ENCODE peak calls at places on chromosomes 11 and 22, in seven cellular contexts. One of them, this sample, is unnamed.

GRCh38 chr22:48477031-48477721 is 1350.5 kb downstream of the BRD1 start:
- DNase-seq in adrenal gland: peak
- DNase-seq in skeletal muscle cell: no peak
- DNase-seq in mammary epithelial cell: no peak
- DNase-seq in body of pancreas: peak
- DNase-seq in DND-41: no peak
- DNase-seq in transverse colon: no peak
- DNase-seq in this sample: no peak

GRCh38 chr11:60315866-60316265 is 11.2 kb upstream of the MS4A6E start:
- DNase-seq in skeletal muscle cell: no peak
- DNase-seq in transverse colon: no peak
- DNase-seq in mammary epithelial cell: no peak
- DNase-seq in DND-41: no peak
- DNase-seq in body of pancreas: no peak
- DNase-seq in adrenal gland: no peak
- DNase-seq in this sample: no peak

GRCh38 chr11:28984216-28984615 is 876.0 kb downstream of the METTL15 start:
- DNase-seq in DND-41: no peak
- DNase-seq in body of pancreas: no peak
- DNase-seq in transverse colon: no peak
- DNase-seq in adrenal gland: no peak
- DNase-seq in mammary epithelial cell: no peak
- DNase-seq in skeletal muscle cell: no peak
- DNase-seq in this sample: no peak

GRCh38 chr11:103433976-103434375 is 324.8 kb downstream of the DYNC2H1 start:
- DNase-seq in mammary epithelial cell: no peak
- DNase-seq in body of pancreas: no peak
- DNase-seq in adrenal gland: no peak
- DNase-seq in DND-41: no peak
- DNase-seq in transverse colon: no peak
- DNase-seq in skeletal muscle cell: no peak
- DNase-seq in this sample: no peak

GRCh38 chr11:129593098-129593497 is 217.4 kb downstream of the BARX2 start:
- DNase-seq in body of pancreas: peak
- DNase-seq in mammary epithelial cell: peak
- DNase-seq in adrenal gland: no peak
- DNase-seq in skeletal muscle cell: no peak
- DNase-seq in DND-41: no peak
- DNase-seq in transverse colon: no peak
- DNase-seq in this sample: no peak

GRCh38 chr11:41943671-41944070 is 484.2 kb upstream of the LRRC4C start:
- DNase-seq in adrenal gland: no peak
- DNase-seq in mammary epithelial cell: peak
- DNase-seq in body of pancreas: no peak
- DNase-seq in skeletal muscle cell: no peak
- DNase-seq in DND-41: no peak
- DNase-seq in transverse colon: no peak
- DNase-seq in this sample: no peak

GRCh38 chr11:81802591-81802990 is 931.1 kb downstream of the FAM181B start:
- DNase-seq in transverse colon: no peak
- DNase-seq in mammary epithelial cell: no peak
- DNase-seq in skeletal muscle cell: no peak
- DNase-seq in adrenal gland: no peak
- DNase-seq in DND-41: no peak
- DNase-seq in body of pancreas: no peak
- DNase-seq in this sample: no peak

GRCh38 chr11:86722041-86722440 is 49.6 kb upstream of the ME3 start:
- DNase-seq in skeletal muscle cell: no peak
- DNase-seq in mammary epithelial cell: peak
- DNase-seq in body of pancreas: no peak
- DNase-seq in transverse colon: no peak
- DNase-seq in adrenal gland: no peak
- DNase-seq in DND-41: no peak
- DNase-seq in this sample: no peak

GRCh38 chr11:3153291-3153861 is 11.7 kb downstream of the OSBPL5 start:
- DNase-seq in body of pancreas: peak
- DNase-seq in mammary epithelial cell: no peak
- DNase-seq in skeletal muscle cell: peak
- DNase-seq in adrenal gland: peak
- DNase-seq in DND-41: no peak
- DNase-seq in transverse colon: peak
- DNase-seq in this sample: no peak

DNA sequence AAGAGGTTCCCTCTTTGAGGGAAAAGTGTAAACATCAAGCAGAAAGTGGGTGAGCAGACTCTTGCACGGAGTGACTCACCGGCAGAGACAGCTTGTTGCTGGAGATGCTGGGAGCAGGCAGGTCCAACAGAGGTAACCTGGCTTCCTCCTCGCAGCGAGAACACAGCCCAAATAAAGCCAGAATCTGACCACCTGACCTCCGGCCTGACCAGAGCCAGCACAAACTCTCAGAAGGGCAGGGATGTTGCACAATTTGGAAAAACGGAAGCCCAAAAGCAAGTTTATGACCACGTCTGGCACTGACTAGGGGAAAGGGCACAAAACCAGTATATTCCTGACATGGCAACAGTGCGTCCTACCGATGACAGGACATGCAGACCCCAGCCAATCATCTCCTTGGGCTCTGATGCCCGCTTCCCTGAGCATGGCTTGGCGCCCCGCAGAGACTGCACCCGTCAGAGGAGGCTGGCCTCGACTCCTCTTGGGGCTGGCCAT is 5.4 kb downstream of the SMCO4 start:
- DNase-seq in adrenal gland: peak
- DNase-seq in DND-41: no peak
- DNase-seq in body of pancreas: peak
- DNase-seq in transverse colon: no peak
- DNase-seq in skeletal muscle cell: no peak
- DNase-seq in mammary epithelial cell: peak
- DNase-seq in this sample: no peak
- H3K4me3 ChIP-seq in adrenal gland: no peak
- H3K4me3 ChIP-seq in DND-41: no peak
- H3K4me3 ChIP-seq in body of pancreas: no peak
- H3K4me3 ChIP-seq in transverse colon: no peak
- H3K4me3 ChIP-seq in skeletal muscle cell: no peak
- H3K4me3 ChIP-seq in mammary epithelial cell: no peak
- H3K4me3 ChIP-seq in this sample: no peak

GRCh38 chr11:1485504-1485885 is 1.1 kb downstream of the MOB2 start:
- DNase-seq in mammary epithelial cell: no peak
- DNase-seq in skeletal muscle cell: no peak
- DNase-seq in DND-41: no peak
- DNase-seq in body of pancreas: no peak
- DNase-seq in transverse colon: no peak
- DNase-seq in adrenal gland: no peak
- DNase-seq in this sample: no peak

GRCh38 chr11:1487091-1487850 is 692 bp upstream of the MOB2 start:
- DNase-seq in DND-41: no peak
- DNase-seq in transverse colon: no peak
- DNase-seq in body of pancreas: no peak
- DNase-seq in mammary epithelial cell: no peak
- DNase-seq in skeletal muscle cell: no peak
- DNase-seq in adrenal gland: no peak
- DNase-seq in this sample: no peak

GRCh38 chr11:1487851-1488574 is 1.4 kb upstream of the MOB2 start:
- DNase-seq in body of pancreas: no peak
- DNase-seq in DND-41: no peak
- DNase-seq in skeletal muscle cell: no peak
- DNase-seq in adrenal gland: no peak
- DNase-seq in transverse colon: no peak
- DNase-seq in mammary epithelial cell: no peak
- DNase-seq in this sample: no peak

GRCh38 chr11:1484716-1485503 is 1.7 kb downstream of the MOB2 start:
- DNase-seq in DND-41: no peak
- DNase-seq in adrenal gland: no peak
- DNase-seq in body of pancreas: no peak
- DNase-seq in transverse colon: no peak
- DNase-seq in skeletal muscle cell: no peak
- DNase-seq in mammary epithelial cell: no peak
- DNase-seq in this sample: no peak

GRCh38 chr11:1486054-1486825 is at the start of gene MOB2:
- DNase-seq in body of pancreas: peak
- DNase-seq in skeletal muscle cell: no peak
- DNase-seq in transverse colon: peak
- DNase-seq in DND-41: no peak
- DNase-seq in mammary epithelial cell: no peak
- DNase-seq in adrenal gland: no peak
- DNase-seq in this sample: no peak
- H3K4me3 ChIP-seq in body of pancreas: no peak
- H3K4me3 ChIP-seq in skeletal muscle cell: no peak
- H3K4me3 ChIP-seq in transverse colon: peak
- H3K4me3 ChIP-seq in DND-41: no peak
- H3K4me3 ChIP-seq in mammary epithelial cell: no peak
- H3K4me3 ChIP-seq in adrenal gland: no peak
- H3K4me3 ChIP-seq in this sample: no peak

DNA sequence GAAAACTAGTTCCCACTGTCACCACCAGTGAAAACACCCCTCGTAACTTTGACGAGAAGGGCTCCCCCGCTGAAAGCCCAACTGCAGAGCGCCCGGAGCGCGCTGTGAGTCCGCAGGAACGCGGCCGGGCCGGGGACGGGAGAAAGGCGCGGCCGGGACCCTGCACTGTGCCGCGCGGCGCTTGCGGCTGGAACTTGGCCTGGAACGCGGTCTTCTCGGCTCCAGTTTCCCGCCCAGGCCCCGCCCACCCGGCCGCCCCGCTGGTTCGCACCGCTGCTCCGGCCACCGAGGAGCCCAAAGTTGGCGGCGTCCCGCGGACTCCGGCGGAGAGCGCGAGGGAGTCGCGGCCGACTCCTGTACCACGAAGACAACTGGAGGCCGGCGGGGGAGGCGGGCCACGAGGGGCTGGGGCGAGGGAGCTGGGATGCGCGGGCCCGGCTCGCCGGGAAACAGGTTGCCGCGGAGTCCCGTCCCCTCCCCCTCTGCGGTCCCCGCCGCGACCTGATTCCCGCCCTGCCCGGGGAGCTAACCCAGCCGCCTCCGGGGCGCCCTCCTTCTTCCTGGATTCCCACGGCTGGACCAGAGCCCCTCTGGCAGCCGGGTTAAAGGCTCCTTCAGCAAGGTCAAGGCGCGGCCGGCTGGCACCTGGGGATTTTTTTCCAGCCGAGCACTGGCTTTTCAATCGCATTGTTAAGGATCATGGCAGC is 3.4 kb downstream of the TENM4 start:
- DNase-seq in DND-41: no peak
- DNase-seq in transverse colon: peak
- DNase-seq in adrenal gland: peak
- DNase-seq in body of pancreas: peak
- DNase-seq in mammary epithelial cell: peak
- DNase-seq in skeletal muscle cell: no peak
- DNase-seq in this sample: no peak
- H3K4me3 ChIP-seq in DND-41: no peak
- H3K4me3 ChIP-seq in transverse colon: peak
- H3K4me3 ChIP-seq in adrenal gland: peak
- H3K4me3 ChIP-seq in body of pancreas: peak
- H3K4me3 ChIP-seq in mammary epithelial cell: peak
- H3K4me3 ChIP-seq in skeletal muscle cell: peak
- H3K4me3 ChIP-seq in this sample: no peak

DNA sequence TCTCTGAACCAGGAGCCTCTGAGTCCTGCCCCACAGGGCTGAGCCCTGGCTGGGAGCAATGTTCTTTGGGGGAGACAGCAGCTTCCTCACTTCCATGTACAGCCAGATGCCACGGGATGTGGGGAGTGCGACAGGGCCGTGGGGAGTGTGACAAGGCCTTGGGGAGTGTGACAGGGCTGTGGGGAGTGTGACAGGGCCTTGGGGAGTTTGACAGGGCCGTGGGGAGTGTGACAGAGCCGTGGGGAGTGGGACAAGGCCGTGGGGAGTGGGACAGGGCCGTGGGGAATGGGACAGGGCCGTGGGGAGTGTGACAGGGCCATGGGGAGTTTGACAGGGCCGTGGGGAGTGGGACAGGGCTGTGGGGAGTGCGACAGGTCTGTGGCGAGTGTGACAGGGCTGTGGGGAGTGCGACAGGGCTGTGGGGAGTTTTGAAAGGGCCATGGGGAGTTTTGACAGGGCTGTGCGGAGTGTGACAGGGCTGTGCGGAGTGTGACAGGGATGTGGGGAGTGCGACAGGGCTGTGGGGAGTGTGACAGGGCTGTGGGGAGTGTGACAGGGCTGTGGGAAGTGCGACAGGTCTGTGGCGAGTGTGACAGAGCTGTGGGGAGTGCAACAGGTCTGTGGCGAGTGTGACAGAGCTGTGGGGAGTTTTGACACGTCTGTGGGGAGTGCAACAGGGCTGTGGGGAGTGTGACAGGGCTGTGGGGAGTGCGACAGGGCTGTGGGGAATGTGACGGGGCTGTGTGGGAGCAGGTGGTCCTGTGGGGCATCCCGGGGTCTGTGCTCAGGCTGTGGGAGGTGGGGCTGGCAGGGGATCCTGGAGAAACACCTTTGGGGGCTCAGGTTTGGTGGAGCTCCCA is 6.6 kb upstream of the KRTAP5-6 start:
- DNase-seq in skeletal muscle cell: no peak
- DNase-seq in mammary epithelial cell: no peak
- DNase-seq in adrenal gland: no peak
- DNase-seq in transverse colon: no peak
- DNase-seq in body of pancreas: no peak
- DNase-seq in DND-41: no peak
- DNase-seq in this sample: no peak
- H3K4me3 ChIP-seq in skeletal muscle cell: no peak
- H3K4me3 ChIP-seq in mammary epithelial cell: no peak
- H3K4me3 ChIP-seq in adrenal gland: no peak
- H3K4me3 ChIP-seq in transverse colon: no peak
- H3K4me3 ChIP-seq in body of pancreas: no peak
- H3K4me3 ChIP-seq in DND-41: no peak
- H3K4me3 ChIP-seq in this sample: no peak

GRCh38 chr11:62542750-62543567 is 3.6 kb downstream of the AHNAK start:
- DNase-seq in transverse colon: peak
- DNase-seq in skeletal muscle cell: no peak
- DNase-seq in DND-41: peak
- DNase-seq in mammary epithelial cell: peak
- DNase-seq in body of pancreas: peak
- DNase-seq in adrenal gland: peak
- DNase-seq in this sample: peak
- H3K4me3 ChIP-seq in transverse colon: peak
- H3K4me3 ChIP-seq in skeletal muscle cell: peak
- H3K4me3 ChIP-seq in DND-41: no peak
- H3K4me3 ChIP-seq in mammary epithelial cell: peak
- H3K4me3 ChIP-seq in body of pancreas: no peak
- H3K4me3 ChIP-seq in adrenal gland: no peak
- H3K4me3 ChIP-seq in this sample: no peak

This sample was measured in Jurkat, Clone E6-1.